ENCODE peak calls at places on chromosomes 12 and 14, in seven cellular contexts. V is testis; K is astrocyte; A is CD8-positive, alpha-beta T cell; B is ovary; Z is PC-9; Y is left ventricle myocardium inferior. C is an unnamed sample. For H3K4me1, the result is how much of the 10 kb centered on the place peaks cover.

GRCh38 chr14:73269729-73270651 is 32.7 kb downstream of the PAPLN start:
- DNase-seq in K (peak), V (peak), A (no peak), Z (no peak), B (peak), Y (peak), C (no peak)

GRCh38 chr14:50559990-50560928 is at the start of gene ATL1:
- DNase-seq in A (peak), V (peak), B (peak), Y (peak), Z (no peak), K (peak), C (peak)

GRCh38 chr12:57430117-57430930 is 519 bp downstream of the R3HDM2 start:
- DNase-seq in Y (peak), A (peak), V (peak), B (peak), Z (no peak), K (peak), C (no peak)

GRCh38 chr14:56570295-56570694 is 9.3 kb upstream of the TMEM260 start:
- DNase-seq in A (no peak), Z (no peak), Y (no peak), K (no peak), V (no peak), B (no peak), C (no peak)

GRCh38 chr12:127393896-127394295 is 873.1 kb upstream of the TMEM132C start:
- DNase-seq in Y (no peak), V (no peak), K (peak), A (no peak), Z (no peak), B (no peak), C (no peak)

GRCh38 chr12:117662220-117662619 is 300.8 kb upstream of the NOS1 start:
- DNase-seq in Y (no peak), A (no peak), Z (no peak), K (no peak), V (no peak), B (no peak), C (no peak)

GRCh38 chr14:24425704-24426103 is 3.8 kb downstream of the CBLN3 start:
- DNase-seq in Y (no peak), Z (peak), B (no peak), A (no peak), K (peak), V (no peak), C (no peak)

GRCh38 chr14:22748691-22749090 is 17.8 kb upstream of the OXA1L start:
- DNase-seq in A (no peak), K (no peak), V (no peak), Y (no peak), Z (no peak), B (no peak), C (no peak)

GRCh38 chr14:99465288-99465687 is 15.4 kb downstream of the SETD3 start:
- DNase-seq in V (no peak), A (no peak), Z (no peak), B (no peak), K (no peak), Y (no peak), C (no peak)

GRCh38 chr12:10366875-10367274 is 23.0 kb downstream of the KLRK1 start:
- DNase-seq in K (no peak), V (no peak), Z (no peak), Y (no peak), A (no peak), B (no peak), C (no peak)

GRCh38 chr12:5376591-5377207 is 55.2 kb upstream of the NTF3 start:
- DNase-seq in Y (no peak), B (no peak), V (no peak), A (no peak), Z (peak), K (no peak), C (no peak)

GRCh38 chr12:90102957-90103652 is 394.5 kb upstream of the ATP2B1 start:
- DNase-seq in Z (peak), A (no peak), V (peak), B (no peak), K (peak), Y (no peak), C (no peak)

GRCh38 chr12:11836282-11836963 is 186.9 kb downstream of the ETV6 start:
- DNase-seq in K (no peak), Y (no peak), A (no peak), V (peak), B (no peak), Z (no peak), C (no peak)

GRCh38 chr14:44040561-44040960 is 466.5 kb downstream of the FSCB start:
- DNase-seq in Y (no peak), A (no peak), K (no peak), Z (no peak), B (no peak), V (no peak), C (no peak)

GRCh38 chr12:131860472-131861260 is 32.5 kb downstream of the MMP17 start:
- DNase-seq in B (no peak), K (peak), Y (peak), V (no peak), A (no peak), Z (peak), C (no peak)

GRCh38 chr12:40312982-40313576 is 88.3 kb downstream of the LRRK2 start:
- DNase-seq in V (no peak), K (peak), Z (no peak), B (no peak), A (no peak), Y (no peak), C (no peak)

GRCh38 chr14:89270439-89271227 is 146.4 kb downstream of the FOXN3 start:
- DNase-seq in V (no peak), B (no peak), Z (no peak), K (no peak), Y (no peak), A (no peak), C (no peak)

GRCh38 chr12:45232771-45233372 is 17.0 kb downstream of the ANO6 start:
- DNase-seq in A (no peak), Z (peak), B (no peak), V (no peak), K (peak), Y (no peak), C (peak)

GRCh38 chr12:117362391-117362790 is 965 bp upstream of the NOS1 start:
- DNase-seq in V (no peak), K (no peak), B (no peak), Z (no peak), Y (no peak), A (no peak), C (no peak)

GRCh38 chr12:6367065-6367968 is 8.0 kb downstream of the SCNN1A start:
- DNase-seq in Y (no peak), V (no peak), A (peak), B (no peak), K (no peak), Z (no peak), C (no peak)

GRCh38 chr14:104977008-104977680 is 1.0 kb downstream of the AHNAK2 start:
- DNase-seq in A (no peak), Z (no peak), Y (peak), K (no peak), B (peak), V (no peak), C (no peak)

GRCh38 chr14:45526715-45527549 is 273.9 kb upstream of the MIS18BP1 start:
- DNase-seq in V (peak), A (no peak), Z (peak), K (no peak), B (no peak), Y (no peak), C (no peak)

GRCh38 chr12:14403711-14404164 is 38.3 kb downstream of the ATF7IP start:
- DNase-seq in Y (no peak), A (peak), Z (no peak), K (peak), V (no peak), B (no peak), C (no peak)

GRCh38 chr12:20319374-20319773 is 49.0 kb upstream of the PDE3A start:
- DNase-seq in Y (no peak), B (no peak), V (no peak), K (no peak), Z (no peak), A (no peak), C (no peak)

GRCh38 chr14:59728294-59728693 is 142.3 kb downstream of the RTN1 start:
- DNase-seq in B (no peak), V (no peak), Y (no peak), Z (no peak), K (no peak), A (no peak), C (no peak)

GRCh38 chr12:67915335-67915851 is 73.9 kb upstream of the IFNG-AS1 start:
- DNase-seq in B (no peak), Z (no peak), K (no peak), V (no peak), Y (no peak), A (no peak), C (no peak)

GRCh38 chr12:92928431-92928961 is 599 bp downstream of the EEA1 start:
- DNase-seq in K (no peak), B (peak), Y (peak), Z (no peak), A (peak), V (peak), C (no peak)

GRCh38 chr12:12507121-12507520 is 55.5 kb downstream of the DUSP16 start:
- DNase-seq in Y (no peak), K (no peak), Z (no peak), B (no peak), A (no peak), V (no peak), C (no peak)

GRCh38 chr12:24048446-24048845 is 99.0 kb upstream of the SOX5 start:
- DNase-seq in K (no peak), Y (no peak), B (no peak), V (no peak), A (no peak), Z (no peak), C (no peak)

GRCh38 chr12:27822076-27822712 is 42.2 kb upstream of the MANSC4 start:
- DNase-seq in K (peak), V (no peak), A (peak), B (no peak), Z (peak), Y (no peak), C (no peak)

GRCh38 chr12:122955151-122955550 is 11.1 kb downstream of the ABCB9 start:
- DNase-seq in K (no peak), B (no peak), Z (no peak), Y (no peak), V (no peak), A (no peak), C (no peak)
- H3K27ac ChIP-seq in K (no peak), B (no peak), Z (no peak), Y (no peak), V (no peak), A (no peak), C (no peak)

DNA sequence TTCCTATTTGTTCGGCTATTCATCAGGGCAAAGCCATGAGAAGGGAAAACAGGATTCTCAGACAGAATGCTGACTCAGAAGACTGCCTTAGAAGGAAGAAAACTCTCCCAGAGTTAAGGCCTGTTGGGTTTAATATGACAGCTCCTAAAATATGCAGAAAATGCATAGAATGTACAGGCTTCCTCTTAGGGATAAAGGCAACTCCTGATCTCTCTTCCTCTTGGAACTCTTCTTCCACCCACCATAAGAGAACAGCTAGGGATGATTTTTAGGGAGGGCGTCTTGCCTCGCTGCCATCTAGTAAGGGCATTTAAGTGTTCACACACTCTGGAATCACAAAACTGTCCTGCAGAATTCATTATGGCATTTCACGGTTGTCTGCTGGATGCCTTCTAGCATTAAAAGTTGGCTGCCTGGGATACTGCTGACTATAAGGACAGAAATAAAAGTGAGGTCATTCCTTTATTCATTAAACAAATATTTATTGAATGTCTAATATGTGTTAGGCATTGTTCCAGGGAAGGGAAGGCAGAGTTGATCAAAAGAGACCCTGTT is 73.7 kb downstream of the DCAF5 start:
- DNase-seq in B (no peak), Y (no peak), K (peak), A (no peak), Z (peak), V (no peak), C (no peak)
- H3K4me1 ChIP-seq in B (under half), Y (under half), K (under half), A (under half), Z (under half), V (under half), C (under half)

DNA sequence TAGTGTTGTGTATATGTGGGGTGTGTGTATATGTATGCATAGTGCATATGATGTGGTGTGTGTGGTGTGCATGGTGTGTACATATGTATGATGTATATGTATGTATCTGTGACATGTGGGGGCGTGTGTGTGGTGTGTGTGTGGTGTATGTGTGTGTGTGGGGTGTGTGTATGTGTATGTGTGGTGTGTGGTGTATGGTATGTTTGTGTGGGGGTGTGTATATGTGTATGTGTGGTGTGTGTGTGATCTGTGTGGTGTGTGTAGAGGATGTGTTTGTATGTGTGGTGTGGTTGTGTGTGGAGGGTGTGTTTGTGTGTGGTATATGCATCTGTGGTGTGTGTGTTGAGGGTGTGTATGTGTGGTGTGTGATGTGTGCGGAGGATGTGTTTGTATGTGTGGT is 61.6 kb downstream of the CLMN start:
- DNase-seq in K (no peak), A (no peak), Z (no peak), Y (no peak), B (no peak), V (no peak), C (no peak)
- H3K27ac ChIP-seq in K (no peak), A (no peak), Z (no peak), Y (no peak), B (no peak), V (no peak), C (no peak)

DNA sequence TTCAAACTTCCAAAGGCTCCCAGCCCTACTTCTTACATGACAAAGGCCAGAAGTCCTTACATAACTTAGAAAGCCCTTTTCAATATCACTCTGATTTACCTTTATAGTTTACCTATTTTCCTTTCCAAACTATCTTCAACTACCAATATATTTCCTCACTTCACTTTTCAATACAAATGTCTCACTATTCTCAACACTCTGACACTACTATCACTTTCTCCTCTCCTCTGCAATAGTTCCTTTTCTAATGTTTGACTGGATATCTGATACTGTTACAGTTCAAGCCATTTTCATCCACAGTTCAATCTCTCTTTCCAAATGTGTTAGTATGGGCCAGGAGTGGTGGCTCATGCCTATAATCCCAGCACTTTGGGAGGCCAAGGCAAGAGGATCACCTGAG is 3.3 kb downstream of the SARNP start:
- DNase-seq in A (no peak), V (no peak), B (no peak), Z (no peak), K (no peak), Y (no peak), C (no peak)
- H3K4me1 ChIP-seq in A (under half), V (under half), B (under half), Z (under half), K (under half), Y (half or more), C (half or more)

DNA sequence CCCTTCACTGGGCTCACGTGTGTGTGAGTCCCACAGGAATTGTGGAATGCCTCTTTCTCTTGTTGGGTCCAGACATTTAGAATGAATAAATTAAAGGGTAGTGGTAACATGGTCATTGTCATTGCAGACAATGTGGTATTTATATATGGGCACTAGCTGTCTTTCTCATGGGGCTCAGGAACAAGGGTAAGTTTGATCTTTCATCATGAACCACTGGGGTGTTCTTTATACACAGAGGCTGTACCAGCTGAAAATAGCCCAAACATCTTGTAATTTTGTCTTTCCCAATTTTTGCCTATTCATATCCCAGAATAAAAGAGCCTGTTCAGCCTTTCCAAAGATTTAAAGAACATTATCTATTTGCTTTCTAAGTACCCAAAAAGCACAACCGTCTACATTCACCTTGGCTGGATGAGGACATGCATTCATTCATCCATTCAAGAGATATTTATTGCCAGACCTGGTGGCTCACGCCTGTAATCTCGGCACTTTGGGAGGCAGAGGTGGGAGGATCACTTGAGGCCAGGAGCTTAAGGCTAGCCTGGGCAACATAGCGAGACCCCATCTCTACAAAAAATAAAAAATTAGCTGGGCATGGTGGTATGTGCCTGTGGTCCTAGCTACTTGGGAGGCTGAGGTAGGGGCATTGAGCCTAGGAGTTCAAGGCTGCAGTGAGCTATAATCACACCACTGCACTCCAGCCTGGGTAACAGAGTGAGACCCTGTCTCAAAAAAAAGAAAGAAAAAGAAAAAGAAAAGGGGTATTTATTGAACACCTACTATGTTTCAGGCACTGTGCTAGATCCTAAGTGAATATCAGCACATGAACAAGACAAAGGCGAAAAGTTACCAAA is 4.4 kb upstream of the FOS start:
- DNase-seq in Z (no peak), V (no peak), Y (no peak), K (no peak), A (no peak), B (no peak), C (no peak)
- H3K27ac ChIP-seq in Z (no peak), V (peak), Y (peak), K (no peak), A (no peak), B (no peak), C (peak)

GRCh38 chr14:68519788-68520187 is 273.1 kb downstream of the ZFP36L1 start:
- DNase-seq in A (no peak), B (no peak), Z (no peak), Y (no peak), V (no peak), K (no peak), C (no peak)
- H3K4me1 ChIP-seq in A (under half), B (under half), Z (half or more), Y (half or more), V (under half), K (under half), C (half or more)

GRCh38 chr12:99223554-99223953 is 424.0 kb upstream of the GARIN6 start:
- DNase-seq in K (no peak), A (no peak), V (no peak), Z (no peak), B (no peak), Y (no peak), C (no peak)
- H3K27ac ChIP-seq in K (no peak), A (no peak), V (no peak), Z (no peak), B (no peak), Y (no peak), C (no peak)

GRCh38 chr14:75277796-75278421 is 719 bp upstream of the FOS start:
- DNase-seq in B (no peak), A (peak), V (no peak), Z (no peak), K (no peak), Y (no peak), C (no peak)
- H3K4me1 ChIP-seq in B (under half), A (half or more), V (under half), Z (half or more), K (under half), Y (half or more), C (under half)

DNA sequence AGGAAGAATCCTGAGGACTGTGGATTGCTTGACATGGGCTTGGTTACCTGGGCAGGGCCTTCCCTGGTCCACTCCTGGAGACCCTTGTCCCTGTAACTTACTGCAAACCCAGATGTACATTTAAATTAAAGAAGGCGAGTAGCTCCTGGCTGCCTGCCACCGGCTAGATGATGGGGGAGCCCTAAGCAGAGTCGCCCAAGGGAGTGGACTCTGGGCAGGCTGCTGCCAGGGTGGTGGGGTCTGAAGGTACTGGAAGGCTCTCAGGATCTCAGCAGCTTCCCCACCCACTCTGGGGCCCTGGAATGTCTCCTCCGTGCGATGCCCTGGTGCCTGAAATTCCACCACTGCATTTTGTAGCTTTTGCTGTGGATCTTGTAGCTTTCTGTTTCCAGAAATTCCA is 74.7 kb downstream of the FBXL14 start:
- DNase-seq in B (no peak), A (no peak), V (no peak), Y (no peak), Z (no peak), K (no peak), C (no peak)
- H3K27ac ChIP-seq in B (no peak), A (no peak), V (no peak), Y (no peak), Z (no peak), K (peak), C (no peak)

C was measured in thoracic aorta.